ENCODE peak calls at places on chromosomes 16 and 17, in eight cellular contexts. L, Q, I, J, D, M, H and W are unnamed samples. For H3K36me3, the result is how much of the 10 kb centered on the place peaks cover.

GRCh38 chr16:68985268-68985667 is 120.2 kb upstream of the HAS3 start:
- DNase-seq in M (no peak), J (no peak), L (no peak), D (no peak), Q (no peak), H (no peak), I (no peak), W (no peak)

GRCh38 chr17:82560802-82561428 is 41.4 kb downstream of the FOXK2 start:
- DNase-seq in Q (no peak), L (no peak), J (no peak), D (no peak), I (no peak), H (no peak), M (no peak), W (no peak)

GRCh38 chr16:12318661-12319463 is 342.3 kb downstream of the SNX29 start:
- DNase-seq in D (no peak), M (no peak), H (no peak), L (no peak), J (no peak), I (no peak), Q (no peak), W (no peak)

GRCh38 chr16:49602201-49603041 is 228.8 kb downstream of the C16orf78 start:
- DNase-seq in M (no peak), I (no peak), J (peak), Q (no peak), H (no peak), L (no peak), D (no peak), W (no peak)

GRCh38 chr16:12150600-12150999 is 174.1 kb downstream of the SNX29 start:
- DNase-seq in D (no peak), Q (no peak), M (no peak), H (no peak), I (no peak), J (no peak), L (no peak), W (no peak)

GRCh38 chr17:4301066-4301465 is 37.3 kb upstream of the ANKFY1 start:
- DNase-seq in I (peak), H (no peak), M (no peak), Q (no peak), D (no peak), L (no peak), J (no peak), W (no peak)

GRCh38 chr17:38449364-38449763 is 21.1 kb downstream of the ARHGAP23 start:
- DNase-seq in H (peak), D (no peak), L (no peak), Q (peak), M (no peak), J (no peak), I (no peak), W (no peak)

GRCh38 chr16:12406158-12406557 is 397.5 kb downstream of the CPPED1 start:
- DNase-seq in L (no peak), Q (no peak), I (no peak), H (peak), J (no peak), D (no peak), M (no peak), W (no peak)

GRCh38 chr17:63476857-63477470 is at the start of gene ACE:
- DNase-seq in I (peak), J (peak), M (no peak), D (peak), Q (peak), L (no peak), H (peak), W (no peak)
- TF ChIP-seq POLR2A in I (no peak), J (no peak), M (no peak), D (peak), Q (no peak), L (no peak), H (peak), W (no peak)

GRCh38 chr16:56371383-56371937 is 53.9 kb downstream of the AMFR start:
- DNase-seq in H (no peak), L (no peak), I (no peak), J (no peak), M (no peak), Q (no peak), D (no peak), W (no peak)
- H3K36me3 ChIP-seq in H (under half), L (under half), I (under half), J (under half), M (under half), Q (under half), D (under half), W (under half)

GRCh38 chr16:89700649-89701424 is 668 bp downstream of the SPATA2L start:
- DNase-seq in L (no peak), M (no peak), H (peak), I (no peak), J (peak), D (no peak), Q (peak), W (no peak)
- TF ChIP-seq POLR2A in L (no peak), M (no peak), H (no peak), I (no peak), J (no peak), D (no peak), Q (no peak), W (no peak)

GRCh38 chr17:18344021-18344420 is 19.3 kb downstream of the SHMT1 start:
- DNase-seq in L (no peak), I (no peak), Q (no peak), D (no peak), H (no peak), J (no peak), M (no peak), W (no peak)
- H3K36me3 ChIP-seq in L (under half), I (under half), Q (under half), D (under half), H (under half), J (half or more), M (half or more), W (under half)